ENCODE peak calls at places on chromosomes 3 and 15, in four cellular contexts. O is K562, F is HepG2, H is GM12878. A is an unnamed sample.

GRCh38 chr15:78303729-78304486 is 4.5 kb upstream of the SKIC8 start:
- DNase-seq in O (peak; percentile 57), F (no peak), H (no peak), A (no peak)

GRCh38 chr3:4067893-4068292 is 235.3 kb upstream of the SETMAR start:
- DNase-seq in O (no peak), F (no peak), H (no peak), A (no peak)

GRCh38 chr15:72492733-72493132 is 18.6 kb downstream of the ARIH1 start:
- DNase-seq in O (no peak), F (no peak), H (no peak), A (no peak)

GRCh38 chr15:35450492-35450891 is 95.5 kb downstream of the DPH6 start:
- DNase-seq in O (no peak), F (no peak), H (no peak), A (no peak)

GRCh38 chr3:126127904-126128303 is 44.0 kb upstream of the SLC41A3 start:
- DNase-seq in O (no peak), F (no peak), H (no peak), A (no peak)

GRCh38 chr3:44762170-44762677 is 630 bp downstream of the KIF15 start:
- DNase-seq in O (no peak), F (no peak), H (no peak), A (no peak)

GRCh38 chr3:107441617-107442016 is 64.4 kb downstream of the CCDC54 start:
- DNase-seq in O (no peak), F (no peak), H (no peak), A (peak; percentile 18)

GRCh38 chr3:32712506-32713055 is 27.6 kb downstream of the CNOT10 start:
- DNase-seq in O (no peak), F (no peak), H (no peak), A (no peak)

GRCh38 chr15:74326759-74327158 is 40.7 kb downstream of the CYP11A1 start:
- DNase-seq in O (no peak), F (no peak), H (no peak), A (no peak)

GRCh38 chr3:12808587-12808986 is 12.1 kb downstream of the CAND2 start:
- DNase-seq in O (no peak), F (no peak), H (no peak), A (no peak)

GRCh38 chr15:51121118-51121517 is 26.4 kb upstream of the TNFAIP8L3 start:
- DNase-seq in O (peak; percentile 20), F (peak; percentile 27), H (no peak), A (no peak)

GRCh38 chr15:89143503-89144162 is 55.4 kb downstream of the ABHD2 start:
- DNase-seq in O (no peak), F (no peak), H (peak; percentile 21), A (no peak)

GRCh38 chr3:152474585-152474984 is 205.9 kb downstream of the MBNL1 start:
- DNase-seq in O (no peak), F (peak; percentile 29), H (peak; percentile 60), A (no peak)

GRCh38 chr3:155032918-155033317 is 47.2 kb upstream of the MME start:
- DNase-seq in O (no peak), F (no peak), H (no peak), A (no peak)

GRCh38 chr3:20346369-20346768 is 160.4 kb upstream of the SGO1 start:
- DNase-seq in O (no peak), F (no peak), H (no peak), A (no peak)

GRCh38 chr3:134361162-134361831 is 12.9 kb downstream of the AMOTL2 start:
- DNase-seq in O (no peak), F (no peak), H (no peak), A (no peak)

GRCh38 chr3:110810356-110810755 is 261.3 kb upstream of the NECTIN3 start:
- DNase-seq in O (no peak), F (no peak), H (no peak), A (no peak)

GRCh38 chr15:65416845-65417416 is 5.8 kb downstream of the IGDCC4 start:
- DNase-seq in O (no peak), F (no peak), H (no peak), A (peak; percentile 89)

GRCh38 chr15:60907233-60907947 is 321.7 kb downstream of the RORA start:
- DNase-seq in O (no peak), F (no peak), H (no peak), A (no peak)

GRCh38 chr3:22609139-22609538 is 594.0 kb upstream of the UBE2E2 start:
- DNase-seq in O (no peak), F (no peak), H (no peak), A (no peak)

GRCh38 chr15:42581272-42581730 is 5.9 kb downstream of the STARD9 start:
- DNase-seq in O (peak; percentile 33), F (peak; percentile 62), H (no peak), A (peak; percentile 89)

GRCh38 chr3:141926929-141927328 is 50.5 kb downstream of the ATP1B3 start:
- DNase-seq in O (no peak), F (no peak), H (no peak), A (no peak)

GRCh38 chr3:101066776-101067175 is 73.6 kb upstream of the ABI3BP start:
- DNase-seq in O (no peak), F (no peak), H (no peak), A (no peak)

GRCh38 chr3:13063225-13063624 is 10.0 kb downstream of the IQSEC1 start:
- DNase-seq in O (no peak), F (no peak), H (no peak), A (no peak)

GRCh38 chr15:94266000-94266399 is 34.6 kb downstream of the MCTP2 start:
- DNase-seq in O (no peak), F (peak; percentile 10), H (no peak), A (no peak)

GRCh38 chr3:72413228-72413627 is 435.0 kb downstream of the SHQ1 start:
- DNase-seq in O (no peak), F (peak; percentile 39), H (no peak), A (no peak)

GRCh38 chr3:153426803-153427202 is 264.8 kb downstream of the RAP2B start:
- DNase-seq in O (no peak), F (no peak), H (no peak), A (no peak)

GRCh38 chr3:9067352-9067975 is 104.2 kb upstream of the RAD18 start:
- DNase-seq in O (peak; percentile 75), F (peak; percentile 44), H (peak; percentile 11), A (peak; percentile 66)

GRCh38 chr3:30245805-30246622 is 360.4 kb upstream of the TGFBR2 start:
- DNase-seq in O (no peak), F (no peak), H (no peak), A (peak; percentile 19)

GRCh38 chr3:56790016-56790950 is 11.5 kb downstream of the ARHGEF3 start:
- DNase-seq in O (no peak), F (no peak), H (no peak), A (no peak)

GRCh38 chr3:138862531-138862923 is 27.8 kb upstream of the PIK3CB start:
- DNase-seq in O (no peak), F (no peak), H (no peak), A (no peak)

GRCh38 chr15:94080416-94080815 is 150.9 kb upstream of the MCTP2 start:
- DNase-seq in O (no peak), F (no peak), H (no peak), A (peak; percentile 23)

GRCh38 chr15:69143756-69144436 is 16.5 kb upstream of the GLCE start:
- DNase-seq in O (no peak), F (no peak), H (no peak), A (no peak)

GRCh38 chr3:135966349-135966695 is 794 bp downstream of the PPP2R3A start:
- DNase-seq in O (no peak), F (no peak), H (no peak), A (peak; percentile 56)

GRCh38 chr15:96327155-96327741 is 3.3 kb upstream of the NR2F2 start:
- DNase-seq in O (peak; percentile 46), F (peak; percentile 81), H (peak; percentile 61), A (no peak)

GRCh38 chr3:183534249-183534648 is 21.3 kb downstream of the KLHL6 start:
- DNase-seq in O (no peak), F (no peak), H (no peak), A (no peak)

GRCh38 chr15:62475595-62475994 is 310.5 kb upstream of the C2CD4B start:
- DNase-seq in O (no peak), F (no peak), H (no peak), A (no peak)

GRCh38 chr15:62469874-62470688 is 305.0 kb upstream of the C2CD4B start:
- DNase-seq in O (no peak), F (peak; percentile 12), H (no peak), A (peak; percentile 41)

GRCh38 chr15:62474771-62475124 is 309.7 kb upstream of the C2CD4B start:
- DNase-seq in O (no peak), F (no peak), H (no peak), A (no peak)

GRCh38 chr15:62474021-62474770 is 309.1 kb upstream of the C2CD4B start:
- DNase-seq in O (no peak), F (no peak), H (no peak), A (no peak)

GRCh38 chr15:62472616-62473299 is 307.7 kb upstream of the C2CD4B start:
- DNase-seq in O (no peak), F (peak; percentile 54), H (no peak), A (no peak)
- TF ChIP-seq TCF7 in O (no peak), F (no peak), H (no peak), A (no peak)

DNA sequence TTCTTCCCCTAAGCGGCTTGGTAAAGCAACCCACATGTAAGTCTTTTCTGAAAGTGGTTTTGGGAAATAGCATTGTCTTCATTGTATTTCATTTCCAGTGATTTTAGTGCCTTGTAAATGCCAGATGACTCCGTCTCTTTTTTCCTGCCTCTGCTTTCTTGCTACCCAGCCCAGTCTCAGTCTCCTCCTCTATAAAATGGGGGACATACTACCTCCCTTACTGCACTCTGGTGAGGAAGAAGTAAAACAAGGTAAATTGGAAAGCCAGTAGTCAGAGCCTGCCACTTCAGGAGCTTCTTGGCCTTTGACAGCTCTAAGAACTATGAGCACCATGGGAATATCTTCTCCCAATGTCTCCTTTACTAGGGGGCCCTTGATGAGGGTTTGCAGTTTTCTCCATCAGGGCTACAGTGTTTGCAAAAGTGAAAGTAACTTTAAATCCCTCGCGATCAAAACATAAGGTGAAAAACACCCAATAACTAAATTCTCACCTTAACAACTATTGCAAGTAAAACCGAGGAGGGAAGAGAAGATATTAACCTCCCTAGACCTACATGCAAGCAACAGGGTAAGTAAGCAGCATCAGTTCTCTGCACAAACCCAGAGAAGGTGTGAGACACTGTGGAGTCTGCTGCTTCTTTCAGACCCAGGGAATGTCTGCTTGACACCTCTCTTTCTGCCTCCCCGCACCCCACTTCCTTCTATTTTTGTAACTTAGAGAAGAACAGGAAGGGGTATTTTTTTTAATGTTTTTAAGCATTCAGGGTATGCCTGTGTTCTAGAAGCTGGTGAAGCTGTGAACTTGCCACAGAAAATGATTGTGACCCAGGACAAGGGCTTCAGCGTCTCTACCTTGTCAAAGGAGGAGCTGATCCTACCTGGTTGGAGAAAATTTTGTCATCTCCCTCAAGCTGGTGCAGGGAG is 159.1 kb upstream of the EOMES start:
- DNase-seq in O (no peak), F (no peak), H (peak; percentile 11), A (no peak)
- TF ChIP-seq TCF7 in O (no peak), F (no peak), H (no peak), A (no peak)

GRCh38 chr3:46549408-46549904 is 16.6 kb downstream of the LRRC2 start:
- DNase-seq in O (peak; percentile 59), F (no peak), H (no peak), A (peak; percentile 38)
- TF ChIP-seq TCF7 in O (no peak), F (no peak), H (no peak), A (no peak)

GRCh38 chr3:150408232-150409124 is at the start of gene TSC22D2:
- DNase-seq in O (peak; percentile 77), F (peak; percentile 80), H (peak; percentile 69), A (peak; percentile 92)

GRCh38 chr3:150411106-150411460 is 3.0 kb downstream of the TSC22D2 start:
- DNase-seq in O (no peak), F (no peak), H (no peak), A (no peak)

GRCh38 chr3:150410311-150411105 is 2.4 kb downstream of the TSC22D2 start:
- DNase-seq in O (peak; percentile 13), F (no peak), H (no peak), A (peak; percentile 15)

GRCh38 chr3:150409125-150409526 is 1.0 kb downstream of the TSC22D2 start:
- DNase-seq in O (no peak), F (no peak), H (no peak), A (no peak)

GRCh38 chr3:150409527-150410310 is 1.6 kb downstream of the TSC22D2 start:
- DNase-seq in O (peak; percentile 51), F (peak; percentile 68), H (no peak), A (peak; percentile 79)
- TF ChIP-seq TCF7 in O (no peak), F (no peak), H (no peak), A (no peak)